ENCODE peak calls at places on chromosomes 7 and 10, in five cellular contexts. A is foreskin fibroblast, J is GM12864, B is fibroblast of mammary gland, H is cardiac fibroblast. U is an unnamed sample.

GRCh38 chr10:88791924-88792323 is 10.6 kb upstream of the LIPM start:
- DNase-seq in H (peak), J (peak), A (no peak), B (peak), U (peak)

GRCh38 chr10:68988530-68989316 is at the start of gene KIFBP:
- DNase-seq in H (peak), B (peak), J (peak), A (peak), U (peak)

GRCh38 chr7:84194484-84195260 is at the start of gene SEMA3A:
- DNase-seq in J (no peak), A (peak), B (peak), H (peak), U (peak)

GRCh38 chr10:69051303-69051702 is 36.6 kb upstream of the SRGN start:
- DNase-seq in H (peak), A (peak), J (no peak), B (peak), U (peak)

GRCh38 chr7:108684629-108685028 is 115.0 kb downstream of the DNAJB9 start:
- DNase-seq in J (no peak), B (peak), A (peak), H (peak), U (no peak)

GRCh38 chr10:103197177-103197576 is 4.1 kb upstream of the NT5C2 start:
- DNase-seq in B (peak), H (peak), A (peak), J (no peak), U (no peak)

GRCh38 chr10:69965086-69965485 is 87.6 kb upstream of the MACROH2A2 start:
- DNase-seq in B (no peak), H (no peak), A (no peak), J (no peak), U (no peak)

GRCh38 chr7:32660936-32661335 is 165.6 kb downstream of the AVL9 start:
- DNase-seq in H (no peak), A (no peak), J (no peak), B (no peak), U (no peak)

GRCh38 chr10:32104622-32105509 is 48.6 kb upstream of the KIF5B start:
- DNase-seq in B (peak), H (no peak), A (peak), J (no peak), U (no peak)

GRCh38 chr10:94483970-94484369 is 61.6 kb upstream of the HELLS start:
- DNase-seq in H (no peak), J (no peak), B (no peak), A (no peak), U (no peak)

DNA sequence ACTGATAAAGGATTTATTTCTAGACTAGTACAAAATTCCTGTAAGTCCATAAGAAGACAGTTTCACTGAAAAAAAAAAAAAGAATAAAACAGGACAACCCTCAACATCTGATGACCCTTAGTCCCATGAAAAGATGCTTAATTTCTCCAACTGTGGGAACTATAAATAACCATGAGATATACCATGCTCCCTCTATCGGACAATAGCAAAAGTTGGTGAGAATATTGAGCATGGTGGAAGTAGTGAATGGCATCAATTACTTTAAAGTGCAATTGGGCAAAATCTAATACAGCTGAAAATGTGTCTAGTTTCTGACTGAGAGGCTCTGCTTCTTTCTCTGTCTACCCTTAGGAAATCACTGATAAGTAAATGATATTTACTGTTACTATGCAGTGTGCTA is 348.8 kb downstream of the SUGCT start:
- DNase-seq in J (no peak), B (peak), A (peak), H (peak), U (no peak)
- TF ChIP-seq CTCF in J (no peak), B (peak), A (peak), H (peak), U (peak)

GRCh38 chr7:3381073-3381685 is 80.1 kb downstream of the SDK1 start:
- DNase-seq in A (no peak), H (no peak), B (no peak), J (no peak), U (no peak)
- H3K4me3 ChIP-seq in A (no peak), H (no peak), B (no peak), J (no peak), U (no peak)

DNA sequence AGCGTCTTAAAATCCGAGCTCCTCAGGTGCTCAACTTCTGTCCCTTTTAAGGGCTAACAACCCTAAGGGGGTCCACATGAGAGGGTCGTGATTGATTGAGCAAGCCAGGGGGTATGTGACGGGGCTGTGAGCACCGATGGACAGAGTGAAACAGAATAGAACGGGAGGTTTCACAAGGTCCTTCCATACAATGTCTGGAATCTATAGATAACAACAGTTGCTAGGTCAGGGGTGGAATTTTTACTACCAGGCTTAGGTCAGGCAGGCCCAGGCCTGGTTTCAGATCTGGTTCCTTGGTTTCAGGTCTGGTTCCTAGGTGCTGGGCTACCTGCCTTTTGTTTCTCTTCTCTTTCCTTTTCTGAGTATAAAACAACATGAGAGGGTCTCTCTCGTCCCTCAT is 80.9 kb downstream of the PTN start:
- DNase-seq in A (no peak), B (no peak), J (no peak), H (no peak), U (no peak)
- TF ChIP-seq CTCF in A (no peak), B (no peak), J (no peak), H (no peak), U (no peak)

GRCh38 chr10:30553625-30554442 is 75.7 kb downstream of the LYZL2 start:
- DNase-seq in H (peak), B (peak), J (no peak), A (peak), U (no peak)

GRCh38 chr10:30553018-30553624 is 76.4 kb downstream of the LYZL2 start:
- DNase-seq in B (no peak), H (peak), A (no peak), J (no peak), U (no peak)

GRCh38 chr10:30556189-30556588 is 73.4 kb downstream of the LYZL2 start:
- DNase-seq in J (no peak), A (peak), H (peak), B (no peak), U (no peak)

GRCh38 chr10:30555465-30555864 is 74.1 kb downstream of the LYZL2 start:
- DNase-seq in H (no peak), B (no peak), A (no peak), J (no peak), U (no peak)

GRCh38 chr10:30554443-30554831 is 75.1 kb downstream of the LYZL2 start:
- DNase-seq in A (no peak), H (no peak), B (no peak), J (no peak), U (no peak)
- H3K4me3 ChIP-seq in A (no peak), H (no peak), B (peak), J (no peak), U (no peak)

DNA sequence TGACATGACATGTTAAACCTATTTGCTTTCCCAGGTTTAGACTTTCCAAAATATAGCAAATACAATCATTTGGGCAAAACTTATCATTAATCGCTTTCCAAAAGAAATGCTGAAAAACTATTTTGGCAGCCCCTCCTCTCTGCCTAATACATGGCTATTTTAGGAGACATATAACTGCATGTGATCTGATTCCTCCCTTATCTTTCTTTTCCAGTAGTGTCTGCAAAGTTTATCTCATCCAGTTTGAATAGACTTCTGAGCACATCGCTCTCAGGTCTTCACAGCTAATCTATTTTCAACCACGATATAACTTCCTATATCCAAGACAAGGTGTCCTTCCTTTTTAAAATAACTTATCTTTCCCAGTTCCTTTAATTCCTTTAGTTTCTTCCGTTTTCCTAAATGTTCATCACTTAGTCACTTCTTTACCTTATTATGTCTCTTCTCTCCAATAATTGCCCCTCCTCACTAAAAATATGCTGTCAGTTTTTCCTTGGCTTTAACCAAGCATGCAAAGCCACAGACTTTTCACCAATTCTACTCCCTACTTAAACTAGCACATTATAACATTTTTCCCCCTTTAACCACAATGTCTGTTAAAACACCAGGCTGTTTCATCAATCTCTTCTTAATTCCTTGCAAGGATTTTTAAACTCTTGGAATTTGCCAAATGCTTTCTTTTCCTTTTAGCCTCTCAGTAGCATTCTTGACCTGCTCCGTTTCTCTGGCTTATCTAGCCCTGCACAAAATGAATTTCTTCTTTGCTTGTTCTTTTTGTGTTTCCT is 24.4 kb downstream of the GNG11 start:
- DNase-seq in A (no peak), B (no peak), H (no peak), J (no peak), U (no peak)
- TF ChIP-seq CTCF in A (no peak), B (no peak), H (no peak), J (no peak), U (no peak)